ENCODE peak calls at places on chromosomes 2 and 18, in six cellular contexts. One of them, this sample, is unnamed.

GRCh38 chr2:115634578-115634977 is 1192.1 kb downstream of the DPP10 start:
- DNase-seq in CD8-positive, alpha-beta memory T cell: no peak
- DNase-seq in AG04449: no peak
- DNase-seq in stimulated activated CD8-positive, alpha-beta memory T cell treated with anti-CD3 and anti-CD28 coated beads, Interleukin-15, amount 100 ng/mL, for 24 hours: no peak
- DNase-seq in activated T-helper 1 cell treated with Interleukin-2 at 50 U/mL for 16 hours: no peak
- DNase-seq in choroid plexus epithelial cell: no peak
- DNase-seq in this sample: no peak

GRCh38 chr2:239433777-239434396 is 33.1 kb upstream of the HDAC4 start:
- DNase-seq in CD8-positive, alpha-beta memory T cell: no peak
- DNase-seq in AG04449: no peak
- DNase-seq in stimulated activated CD8-positive, alpha-beta memory T cell treated with anti-CD3 and anti-CD28 coated beads, Interleukin-15, amount 100 ng/mL, for 24 hours: no peak
- DNase-seq in activated T-helper 1 cell treated with Interleukin-2 at 50 U/mL for 16 hours: no peak
- DNase-seq in choroid plexus epithelial cell: no peak
- DNase-seq in this sample: no peak

GRCh38 chr18:68054669-68055068 is 538.1 kb upstream of the DSEL start:
- DNase-seq in CD8-positive, alpha-beta memory T cell: no peak
- DNase-seq in AG04449: no peak
- DNase-seq in stimulated activated CD8-positive, alpha-beta memory T cell treated with anti-CD3 and anti-CD28 coated beads, Interleukin-15, amount 100 ng/mL, for 24 hours: no peak
- DNase-seq in activated T-helper 1 cell treated with Interleukin-2 at 50 U/mL for 16 hours: no peak
- DNase-seq in choroid plexus epithelial cell: no peak
- DNase-seq in this sample: no peak

GRCh38 chr18:70366174-70366573 is 77.3 kb downstream of the SOCS6 start:
- DNase-seq in CD8-positive, alpha-beta memory T cell: no peak
- DNase-seq in AG04449: no peak
- DNase-seq in stimulated activated CD8-positive, alpha-beta memory T cell treated with anti-CD3 and anti-CD28 coated beads, Interleukin-15, amount 100 ng/mL, for 24 hours: no peak
- DNase-seq in activated T-helper 1 cell treated with Interleukin-2 at 50 U/mL for 16 hours: no peak
- DNase-seq in choroid plexus epithelial cell: no peak
- DNase-seq in this sample: no peak

GRCh38 chr18:69872661-69873060 is 75.0 kb downstream of the CD226 start:
- DNase-seq in CD8-positive, alpha-beta memory T cell: no peak
- DNase-seq in AG04449: no peak
- DNase-seq in stimulated activated CD8-positive, alpha-beta memory T cell treated with anti-CD3 and anti-CD28 coated beads, Interleukin-15, amount 100 ng/mL, for 24 hours: no peak
- DNase-seq in activated T-helper 1 cell treated with Interleukin-2 at 50 U/mL for 16 hours: no peak
- DNase-seq in choroid plexus epithelial cell: no peak
- DNase-seq in this sample: no peak

GRCh38 chr2:25615920-25616319 is 57.5 kb downstream of the DTNB start:
- DNase-seq in CD8-positive, alpha-beta memory T cell: no peak
- DNase-seq in AG04449: no peak
- DNase-seq in stimulated activated CD8-positive, alpha-beta memory T cell treated with anti-CD3 and anti-CD28 coated beads, Interleukin-15, amount 100 ng/mL, for 24 hours: no peak
- DNase-seq in activated T-helper 1 cell treated with Interleukin-2 at 50 U/mL for 16 hours: no peak
- DNase-seq in choroid plexus epithelial cell: peak; percentile 13
- DNase-seq in this sample: no peak

GRCh38 chr2:234643407-234643806 is 146.5 kb upstream of the ARL4C start:
- DNase-seq in CD8-positive, alpha-beta memory T cell: no peak
- DNase-seq in AG04449: no peak
- DNase-seq in stimulated activated CD8-positive, alpha-beta memory T cell treated with anti-CD3 and anti-CD28 coated beads, Interleukin-15, amount 100 ng/mL, for 24 hours: no peak
- DNase-seq in activated T-helper 1 cell treated with Interleukin-2 at 50 U/mL for 16 hours: no peak
- DNase-seq in choroid plexus epithelial cell: no peak
- DNase-seq in this sample: no peak

GRCh38 chr2:133252770-133253355 is 315.4 kb downstream of the NCKAP5 start:
- DNase-seq in CD8-positive, alpha-beta memory T cell: no peak
- DNase-seq in AG04449: no peak
- DNase-seq in stimulated activated CD8-positive, alpha-beta memory T cell treated with anti-CD3 and anti-CD28 coated beads, Interleukin-15, amount 100 ng/mL, for 24 hours: no peak
- DNase-seq in activated T-helper 1 cell treated with Interleukin-2 at 50 U/mL for 16 hours: no peak
- DNase-seq in choroid plexus epithelial cell: no peak
- DNase-seq in this sample: no peak

GRCh38 chr2:189370719-189371118 is 70.6 kb upstream of the WDR75 start:
- DNase-seq in CD8-positive, alpha-beta memory T cell: no peak
- DNase-seq in AG04449: no peak
- DNase-seq in stimulated activated CD8-positive, alpha-beta memory T cell treated with anti-CD3 and anti-CD28 coated beads, Interleukin-15, amount 100 ng/mL, for 24 hours: no peak
- DNase-seq in activated T-helper 1 cell treated with Interleukin-2 at 50 U/mL for 16 hours: no peak
- DNase-seq in choroid plexus epithelial cell: peak; percentile 77
- DNase-seq in this sample: no peak

GRCh38 chr2:171294608-171295007 is 133.9 kb upstream of the TLK1 start:
- DNase-seq in CD8-positive, alpha-beta memory T cell: no peak
- DNase-seq in AG04449: no peak
- DNase-seq in stimulated activated CD8-positive, alpha-beta memory T cell treated with anti-CD3 and anti-CD28 coated beads, Interleukin-15, amount 100 ng/mL, for 24 hours: no peak
- DNase-seq in activated T-helper 1 cell treated with Interleukin-2 at 50 U/mL for 16 hours: no peak
- DNase-seq in choroid plexus epithelial cell: no peak
- DNase-seq in this sample: no peak

GRCh38 chr2:164593541-164593940 is 27.7 kb downstream of the GRB14 start:
- DNase-seq in CD8-positive, alpha-beta memory T cell: no peak
- DNase-seq in AG04449: no peak
- DNase-seq in stimulated activated CD8-positive, alpha-beta memory T cell treated with anti-CD3 and anti-CD28 coated beads, Interleukin-15, amount 100 ng/mL, for 24 hours: no peak
- DNase-seq in activated T-helper 1 cell treated with Interleukin-2 at 50 U/mL for 16 hours: no peak
- DNase-seq in choroid plexus epithelial cell: no peak
- DNase-seq in this sample: no peak

GRCh38 chr18:52435301-52435700 is 95.3 kb downstream of the DCC start:
- DNase-seq in CD8-positive, alpha-beta memory T cell: no peak
- DNase-seq in AG04449: no peak
- DNase-seq in stimulated activated CD8-positive, alpha-beta memory T cell treated with anti-CD3 and anti-CD28 coated beads, Interleukin-15, amount 100 ng/mL, for 24 hours: no peak
- DNase-seq in activated T-helper 1 cell treated with Interleukin-2 at 50 U/mL for 16 hours: no peak
- DNase-seq in choroid plexus epithelial cell: no peak
- DNase-seq in this sample: no peak

GRCh38 chr2:160460333-160460731 is 33.3 kb downstream of the RBMS1 start:
- DNase-seq in CD8-positive, alpha-beta memory T cell: no peak
- DNase-seq in AG04449: no peak
- DNase-seq in stimulated activated CD8-positive, alpha-beta memory T cell treated with anti-CD3 and anti-CD28 coated beads, Interleukin-15, amount 100 ng/mL, for 24 hours: no peak
- DNase-seq in activated T-helper 1 cell treated with Interleukin-2 at 50 U/mL for 16 hours: no peak
- DNase-seq in choroid plexus epithelial cell: no peak
- DNase-seq in this sample: no peak

GRCh38 chr2:170084820-170085475 is 93.0 kb upstream of the MYO3B start:
- DNase-seq in CD8-positive, alpha-beta memory T cell: no peak
- DNase-seq in AG04449: no peak
- DNase-seq in stimulated activated CD8-positive, alpha-beta memory T cell treated with anti-CD3 and anti-CD28 coated beads, Interleukin-15, amount 100 ng/mL, for 24 hours: no peak
- DNase-seq in activated T-helper 1 cell treated with Interleukin-2 at 50 U/mL for 16 hours: no peak
- DNase-seq in choroid plexus epithelial cell: no peak
- DNase-seq in this sample: no peak

GRCh38 chr2:168286535-168286934 is 39.1 kb upstream of the STK39 start:
- DNase-seq in CD8-positive, alpha-beta memory T cell: no peak
- DNase-seq in AG04449: no peak
- DNase-seq in stimulated activated CD8-positive, alpha-beta memory T cell treated with anti-CD3 and anti-CD28 coated beads, Interleukin-15, amount 100 ng/mL, for 24 hours: no peak
- DNase-seq in activated T-helper 1 cell treated with Interleukin-2 at 50 U/mL for 16 hours: no peak
- DNase-seq in choroid plexus epithelial cell: no peak
- DNase-seq in this sample: no peak